ENCODE peak calls at places on chromosomes 4 and X, in ten cellular contexts. F is T follicular helper cell; D is HCT116; Q is HTR-8/SVneo; P is activated T-helper 1 cell treated with anti-CD3 and anti-CD28 coated beads, Interleukin-2, amount 50 U/mL, for 16 hours; W is pancreas; O is NCI-H1930; M is HEK293T; K is CD8-positive, alpha-beta memory T cell; H is T-helper 1 cell. T is an unnamed sample.

GRCh38 chrX:120358687-120359086 is 3.2 kb upstream of the ATP1B4 start:
- DNase-seq in O (no peak), K (no peak), D (no peak), H (no peak), M (no peak), P (no peak), Q (no peak), W (no peak), F (no peak), T (no peak)

GRCh38 chr4:101282076-101282844 is 65.1 kb downstream of the PPP3CA start:
- DNase-seq in H (no peak), O (no peak), Q (no peak), P (no peak), M (no peak), F (no peak), D (no peak), W (no peak), K (no peak), T (no peak)

GRCh38 chr4:124253080-124253479 is 459.5 kb downstream of the ANKRD50 start:
- DNase-seq in P (no peak), F (no peak), M (no peak), D (no peak), O (peak), Q (no peak), W (no peak), H (no peak), K (no peak), T (no peak)

GRCh38 chr4:88613417-88613875 is 21.2 kb downstream of the HERC3 start:
- DNase-seq in P (no peak), F (peak), H (no peak), K (no peak), Q (no peak), O (no peak), M (peak), W (no peak), D (no peak), T (no peak)

GRCh38 chrX:10356979-10357378 is 200.2 kb downstream of the CLCN4 start:
- DNase-seq in H (no peak), W (no peak), K (no peak), O (no peak), P (no peak), D (no peak), Q (no peak), M (no peak), F (no peak), T (no peak)

GRCh38 chr4:10011885-10012284 is 9.4 kb downstream of the SLC2A9 start:
- DNase-seq in W (no peak), D (no peak), Q (no peak), H (no peak), P (no peak), K (no peak), O (no peak), M (no peak), F (no peak), T (no peak)

GRCh38 chr4:121784401-121784800 is 16.7 kb upstream of the EXOSC9 start:
- DNase-seq in M (no peak), P (no peak), H (no peak), Q (no peak), D (no peak), O (no peak), K (no peak), W (no peak), F (no peak), T (no peak)

GRCh38 chr4:107035711-107036601 is at the start of gene DKK2:
- DNase-seq in F (no peak), O (no peak), P (no peak), K (no peak), Q (no peak), M (peak), W (no peak), D (no peak), H (no peak), T (peak)

GRCh38 chrX:155246748-155247147 is 17.5 kb downstream of the RAB39B start:
- DNase-seq in Q (no peak), O (no peak), F (no peak), P (no peak), W (no peak), K (no peak), M (no peak), H (no peak), D (no peak), T (no peak)

GRCh38 chrX:100973411-100973810 is 3.9 kb downstream of the ARL13A start:
- DNase-seq in H (no peak), W (no peak), D (no peak), F (no peak), O (no peak), P (no peak), Q (no peak), K (no peak), M (no peak), T (no peak)

T was measured in endothelial cell.